ENCODE peak calls at places on chromosome 11, in eight cellular contexts. Z is neuronal stem cell; Y is iPS DF 19.7; F is ACHN; E is pulmonary artery endothelial cell; V is naive thymus-derived CD8-positive, alpha-beta T cell; I is EL; U is WTC11. X is an unnamed sample.

GRCh38 chr11:8097062-8097814 is 16.2 kb downstream of the TUB start:
- DNase-seq in I (no peak), Z (no peak), V (no peak), U (no peak), F (no peak), Y (no peak), E (no peak), X (no peak)

GRCh38 chr11:3161720-3162409 is 3.2 kb downstream of the OSBPL5 start:
- DNase-seq in Z (no peak), V (peak; percentile 57), U (peak; percentile 10), F (no peak), I (no peak), E (no peak), Y (no peak), X (no peak)

GRCh38 chr11:15208570-15209222 is 94.0 kb downstream of the INSC start:
- DNase-seq in I (peak; percentile 60), F (peak; percentile 60), Z (peak; percentile 80), Y (peak; percentile 25), E (peak; percentile 13), U (peak; percentile 90), V (peak; percentile 87), X (peak; percentile 78)

GRCh38 chr11:106724293-106724892 is 293.9 kb downstream of the GUCY1A2 start:
- DNase-seq in I (no peak), U (no peak), Y (no peak), E (no peak), F (no peak), Z (no peak), V (no peak), X (no peak)

GRCh38 chr11:113989916-113990315 is 15.0 kb downstream of the HTR3A start:
- DNase-seq in Z (no peak), E (no peak), F (no peak), I (no peak), V (no peak), Y (no peak), U (no peak), X (no peak)

GRCh38 chr11:103633037-103633788 is 403.2 kb upstream of the DDI1 start:
- DNase-seq in U (no peak), V (no peak), Z (peak; percentile 12), F (no peak), Y (peak; percentile 75), E (peak; percentile 58), I (peak; percentile 89), X (no peak)

GRCh38 chr11:9231848-9232177 is 33.3 kb downstream of the DENND5A start:
- DNase-seq in Z (no peak), I (peak; percentile 20), F (no peak), Y (no peak), E (peak; percentile 15), U (no peak), V (no peak), X (no peak)

GRCh38 chr11:62450543-62451242 is 31.9 kb downstream of the SCGB1A1 start:
- DNase-seq in Y (no peak), I (no peak), U (no peak), E (no peak), Z (no peak), V (no peak), F (no peak), X (no peak)

GRCh38 chr11:68033708-68034045 is 3.2 kb downstream of the NDUFS8 start:
- DNase-seq in V (no peak), Y (no peak), Z (no peak), E (no peak), F (no peak), U (no peak), I (no peak), X (peak; percentile 52)

GRCh38 chr11:65107751-65108468 is 3.8 kb upstream of the TM7SF2 start:
- DNase-seq in V (no peak), I (no peak), F (no peak), U (no peak), Y (no peak), E (no peak), Z (no peak), X (peak; percentile 85)

GRCh38 chr11:115709297-115709696 is 205.1 kb upstream of the CADM1 start:
- DNase-seq in V (no peak), E (no peak), Z (no peak), I (no peak), Y (no peak), U (no peak), F (no peak), X (no peak)

X was measured in upper lobe of left lung.